ENCODE peak calls at places on chromosomes 2 and 18, in ten cellular contexts. One of them, this sample, is unnamed.

GRCh38 chr2:172256886-172257285 is 154.2 kb upstream of the DLX2 start:
- DNase-seq in mucosa of descending colon: no peak
- DNase-seq in AG09309: no peak
- DNase-seq in thoracic aorta: no peak
- DNase-seq in OCI-LY7: no peak
- DNase-seq in fibroblast of the aortic adventitia: peak
- DNase-seq in tibial nerve: no peak
- DNase-seq in kidney: no peak
- DNase-seq in uterus: no peak
- DNase-seq in aorta: no peak
- DNase-seq in this sample: no peak

GRCh38 chr18:33735428-33735827 is 157.4 kb downstream of the ASXL3 start:
- DNase-seq in mucosa of descending colon: no peak
- DNase-seq in AG09309: no peak
- DNase-seq in thoracic aorta: no peak
- DNase-seq in OCI-LY7: no peak
- DNase-seq in fibroblast of the aortic adventitia: no peak
- DNase-seq in tibial nerve: no peak
- DNase-seq in kidney: no peak
- DNase-seq in uterus: no peak
- DNase-seq in aorta: no peak
- DNase-seq in this sample: no peak

GRCh38 chr2:43305006-43305405 is 78.6 kb upstream of the ZFP36L2 start:
- DNase-seq in mucosa of descending colon: no peak
- DNase-seq in AG09309: no peak
- DNase-seq in thoracic aorta: no peak
- DNase-seq in OCI-LY7: no peak
- DNase-seq in fibroblast of the aortic adventitia: peak
- DNase-seq in tibial nerve: no peak
- DNase-seq in kidney: no peak
- DNase-seq in uterus: peak
- DNase-seq in aorta: no peak
- DNase-seq in this sample: no peak

GRCh38 chr2:144014108-144014507 is 505.8 kb downstream of the ZEB2 start:
- DNase-seq in mucosa of descending colon: no peak
- DNase-seq in AG09309: no peak
- DNase-seq in thoracic aorta: no peak
- DNase-seq in OCI-LY7: no peak
- DNase-seq in fibroblast of the aortic adventitia: peak
- DNase-seq in tibial nerve: no peak
- DNase-seq in kidney: no peak
- DNase-seq in uterus: no peak
- DNase-seq in aorta: no peak
- DNase-seq in this sample: peak

GRCh38 chr2:51068237-51068636 is 36.3 kb upstream of the NRXN1 start:
- DNase-seq in mucosa of descending colon: no peak
- DNase-seq in AG09309: no peak
- DNase-seq in thoracic aorta: no peak
- DNase-seq in OCI-LY7: no peak
- DNase-seq in fibroblast of the aortic adventitia: no peak
- DNase-seq in tibial nerve: no peak
- DNase-seq in kidney: no peak
- DNase-seq in uterus: no peak
- DNase-seq in aorta: no peak
- DNase-seq in this sample: no peak

GRCh38 chr2:27705851-27706622 is 42.3 kb downstream of the SLC4A1AP start:
- DNase-seq in mucosa of descending colon: peak
- DNase-seq in AG09309: peak
- DNase-seq in thoracic aorta: peak
- DNase-seq in OCI-LY7: no peak
- DNase-seq in fibroblast of the aortic adventitia: peak
- DNase-seq in tibial nerve: peak
- DNase-seq in kidney: peak
- DNase-seq in uterus: peak
- DNase-seq in aorta: peak
- DNase-seq in this sample: peak

GRCh38 chr2:32355976-32356734 is 668 bp upstream of the BIRC6 start:
- DNase-seq in mucosa of descending colon: no peak
- DNase-seq in AG09309: no peak
- DNase-seq in thoracic aorta: no peak
- DNase-seq in OCI-LY7: no peak
- DNase-seq in fibroblast of the aortic adventitia: no peak
- DNase-seq in tibial nerve: no peak
- DNase-seq in kidney: no peak
- DNase-seq in uterus: no peak
- DNase-seq in aorta: no peak
- DNase-seq in this sample: no peak

GRCh38 chr2:207341114-207341750 is 175.5 kb upstream of the KLF7 start:
- DNase-seq in mucosa of descending colon: no peak
- DNase-seq in AG09309: no peak
- DNase-seq in thoracic aorta: no peak
- DNase-seq in OCI-LY7: no peak
- DNase-seq in fibroblast of the aortic adventitia: no peak
- DNase-seq in tibial nerve: no peak
- DNase-seq in kidney: no peak
- DNase-seq in uterus: no peak
- DNase-seq in aorta: no peak
- DNase-seq in this sample: no peak

GRCh38 chr2:56185101-56185581 is 1.4 kb downstream of the CCDC85A start:
- DNase-seq in mucosa of descending colon: peak
- DNase-seq in AG09309: no peak
- DNase-seq in thoracic aorta: no peak
- DNase-seq in OCI-LY7: no peak
- DNase-seq in fibroblast of the aortic adventitia: peak
- DNase-seq in tibial nerve: peak
- DNase-seq in kidney: no peak
- DNase-seq in uterus: no peak
- DNase-seq in aorta: no peak
- DNase-seq in this sample: no peak

GRCh38 chr2:56184500-56184996 is 758 bp downstream of the CCDC85A start:
- DNase-seq in mucosa of descending colon: peak
- DNase-seq in AG09309: no peak
- DNase-seq in thoracic aorta: no peak
- DNase-seq in OCI-LY7: no peak
- DNase-seq in fibroblast of the aortic adventitia: no peak
- DNase-seq in tibial nerve: no peak
- DNase-seq in kidney: peak
- DNase-seq in uterus: no peak
- DNase-seq in aorta: no peak
- DNase-seq in this sample: no peak

GRCh38 chr2:56185582-56186046 is 1.8 kb downstream of the CCDC85A start:
- DNase-seq in mucosa of descending colon: peak
- DNase-seq in AG09309: no peak
- DNase-seq in thoracic aorta: no peak
- DNase-seq in OCI-LY7: no peak
- DNase-seq in fibroblast of the aortic adventitia: peak
- DNase-seq in tibial nerve: no peak
- DNase-seq in kidney: peak
- DNase-seq in uterus: peak
- DNase-seq in aorta: peak
- DNase-seq in this sample: no peak

GRCh38 chr2:56182420-56182819 is 1.4 kb upstream of the CCDC85A start:
- DNase-seq in mucosa of descending colon: no peak
- DNase-seq in AG09309: no peak
- DNase-seq in thoracic aorta: no peak
- DNase-seq in OCI-LY7: no peak
- DNase-seq in fibroblast of the aortic adventitia: no peak
- DNase-seq in tibial nerve: no peak
- DNase-seq in kidney: no peak
- DNase-seq in uterus: no peak
- DNase-seq in aorta: no peak
- DNase-seq in this sample: no peak

GRCh38 chr2:56183643-56184499 is at the start of gene CCDC85A:
- DNase-seq in mucosa of descending colon: peak
- DNase-seq in AG09309: no peak
- DNase-seq in thoracic aorta: peak
- DNase-seq in OCI-LY7: peak
- DNase-seq in fibroblast of the aortic adventitia: peak
- DNase-seq in tibial nerve: peak
- DNase-seq in kidney: peak
- DNase-seq in uterus: peak
- DNase-seq in aorta: peak
- DNase-seq in this sample: peak
- H3K4me3 ChIP-seq in mucosa of descending colon: no peak
- H3K4me3 ChIP-seq in AG09309: peak
- H3K4me3 ChIP-seq in thoracic aorta: peak
- H3K4me3 ChIP-seq in OCI-LY7: no peak
- H3K4me3 ChIP-seq in fibroblast of the aortic adventitia: peak
- H3K4me3 ChIP-seq in tibial nerve: peak
- H3K4me3 ChIP-seq in kidney: peak
- H3K4me3 ChIP-seq in uterus: peak
- H3K4me3 ChIP-seq in aorta: peak
- H3K4me3 ChIP-seq in this sample: peak

GRCh38 chr2:1623906-1624445 is 120.3 kb downstream of the PXDN start:
- DNase-seq in mucosa of descending colon: no peak
- DNase-seq in AG09309: no peak
- DNase-seq in thoracic aorta: no peak
- DNase-seq in OCI-LY7: no peak
- DNase-seq in fibroblast of the aortic adventitia: no peak
- DNase-seq in tibial nerve: no peak
- DNase-seq in kidney: peak
- DNase-seq in uterus: no peak
- DNase-seq in aorta: no peak
- DNase-seq in this sample: no peak

GRCh38 chr2:1625281-1626001 is 118.9 kb downstream of the PXDN start:
- DNase-seq in mucosa of descending colon: no peak
- DNase-seq in AG09309: no peak
- DNase-seq in thoracic aorta: no peak
- DNase-seq in OCI-LY7: no peak
- DNase-seq in fibroblast of the aortic adventitia: peak
- DNase-seq in tibial nerve: peak
- DNase-seq in kidney: peak
- DNase-seq in uterus: peak
- DNase-seq in aorta: no peak
- DNase-seq in this sample: peak

GRCh38 chr2:1628893-1629292 is 115.4 kb downstream of the PXDN start:
- DNase-seq in mucosa of descending colon: no peak
- DNase-seq in AG09309: no peak
- DNase-seq in thoracic aorta: peak
- DNase-seq in OCI-LY7: no peak
- DNase-seq in fibroblast of the aortic adventitia: peak
- DNase-seq in tibial nerve: peak
- DNase-seq in kidney: no peak
- DNase-seq in uterus: peak
- DNase-seq in aorta: no peak
- DNase-seq in this sample: peak

GRCh38 chr2:1627628-1628371 is 116.5 kb downstream of the PXDN start:
- DNase-seq in mucosa of descending colon: no peak
- DNase-seq in AG09309: no peak
- DNase-seq in thoracic aorta: no peak
- DNase-seq in OCI-LY7: no peak
- DNase-seq in fibroblast of the aortic adventitia: no peak
- DNase-seq in tibial nerve: no peak
- DNase-seq in kidney: no peak
- DNase-seq in uterus: no peak
- DNase-seq in aorta: no peak
- DNase-seq in this sample: no peak

GRCh38 chr2:1626271-1626681 is 118.0 kb downstream of the PXDN start:
- DNase-seq in mucosa of descending colon: no peak
- DNase-seq in AG09309: no peak
- DNase-seq in thoracic aorta: no peak
- DNase-seq in OCI-LY7: no peak
- DNase-seq in fibroblast of the aortic adventitia: no peak
- DNase-seq in tibial nerve: no peak
- DNase-seq in kidney: peak
- DNase-seq in uterus: no peak
- DNase-seq in aorta: no peak
- DNase-seq in this sample: no peak
- H3K4me3 ChIP-seq in mucosa of descending colon: no peak
- H3K4me3 ChIP-seq in AG09309: no peak
- H3K4me3 ChIP-seq in thoracic aorta: no peak
- H3K4me3 ChIP-seq in OCI-LY7: no peak
- H3K4me3 ChIP-seq in fibroblast of the aortic adventitia: no peak
- H3K4me3 ChIP-seq in tibial nerve: no peak
- H3K4me3 ChIP-seq in kidney: no peak
- H3K4me3 ChIP-seq in uterus: no peak
- H3K4me3 ChIP-seq in aorta: no peak
- H3K4me3 ChIP-seq in this sample: no peak

DNA sequence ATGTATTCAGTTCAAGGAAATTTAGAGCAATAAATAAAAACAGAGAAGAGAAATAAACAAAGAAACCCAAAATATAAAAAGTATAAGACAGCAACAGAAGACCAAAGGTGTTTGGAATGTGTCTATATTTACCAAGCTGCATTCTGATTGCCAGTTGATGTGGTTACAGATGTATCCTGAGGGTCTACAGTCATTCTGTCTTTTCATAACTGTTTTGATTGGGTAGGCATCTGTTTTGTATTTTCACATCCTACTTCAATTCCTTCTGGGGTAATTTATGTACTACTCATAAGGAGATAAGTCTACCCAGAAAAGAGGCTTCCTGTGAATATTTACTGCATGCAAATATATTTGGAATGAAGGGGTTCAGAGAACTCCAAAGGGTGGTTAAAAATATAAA is 596.8 kb upstream of the GCFC2 start:
- DNase-seq in mucosa of descending colon: no peak
- DNase-seq in AG09309: no peak
- DNase-seq in thoracic aorta: no peak
- DNase-seq in OCI-LY7: no peak
- DNase-seq in fibroblast of the aortic adventitia: no peak
- DNase-seq in tibial nerve: no peak
- DNase-seq in kidney: no peak
- DNase-seq in uterus: no peak
- DNase-seq in aorta: no peak
- DNase-seq in this sample: no peak
- H3K4me3 ChIP-seq in mucosa of descending colon: no peak
- H3K4me3 ChIP-seq in AG09309: no peak
- H3K4me3 ChIP-seq in thoracic aorta: no peak
- H3K4me3 ChIP-seq in OCI-LY7: no peak
- H3K4me3 ChIP-seq in fibroblast of the aortic adventitia: no peak
- H3K4me3 ChIP-seq in tibial nerve: no peak
- H3K4me3 ChIP-seq in kidney: no peak
- H3K4me3 ChIP-seq in uterus: no peak
- H3K4me3 ChIP-seq in aorta: no peak
- H3K4me3 ChIP-seq in this sample: no peak

DNA sequence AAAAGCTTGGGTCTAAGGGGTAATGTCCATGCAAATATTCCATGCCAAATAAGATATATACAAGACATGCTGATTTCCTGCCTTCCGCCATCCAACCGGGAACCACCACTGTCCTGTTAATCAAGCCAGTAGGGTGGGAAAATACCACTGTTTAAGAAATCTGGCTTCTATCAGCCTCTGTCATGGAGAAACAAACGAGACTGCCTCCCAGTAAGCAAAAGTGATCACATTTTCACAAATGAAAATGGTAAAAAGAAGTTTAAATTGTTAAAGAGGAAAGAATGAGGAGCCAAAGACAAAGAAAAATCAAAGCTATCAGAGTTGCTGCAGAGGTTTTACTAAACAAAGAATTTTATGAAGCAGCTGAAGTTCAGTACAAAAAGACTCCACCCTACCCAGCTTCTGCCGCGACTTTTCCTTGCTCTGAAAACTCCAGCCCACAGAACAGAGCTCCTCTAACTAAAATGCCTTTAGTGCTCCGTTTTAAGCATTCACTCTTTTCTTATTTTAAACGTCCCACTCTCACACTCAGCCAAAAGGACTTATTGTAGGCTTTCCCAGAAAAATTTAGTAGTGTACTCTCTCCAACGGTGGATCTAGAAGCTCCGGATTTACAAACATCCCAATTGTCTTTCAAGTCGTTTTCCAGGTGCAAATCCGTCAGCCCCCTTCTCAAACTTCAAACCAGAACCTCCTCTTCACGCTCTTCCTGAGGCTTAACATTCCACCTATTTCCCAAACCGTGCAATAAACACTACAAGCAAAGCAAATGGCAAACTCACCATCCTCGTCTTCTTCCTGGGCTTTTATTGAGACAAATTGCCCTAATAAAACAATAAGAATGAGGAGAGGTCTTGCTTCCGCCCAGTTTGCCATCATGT is 595 bp downstream of the COL5A2 start:
- DNase-seq in mucosa of descending colon: no peak
- DNase-seq in AG09309: no peak
- DNase-seq in thoracic aorta: no peak
- DNase-seq in OCI-LY7: no peak
- DNase-seq in fibroblast of the aortic adventitia: peak
- DNase-seq in tibial nerve: no peak
- DNase-seq in kidney: no peak
- DNase-seq in uterus: peak
- DNase-seq in aorta: no peak
- DNase-seq in this sample: peak
- H3K4me3 ChIP-seq in mucosa of descending colon: peak
- H3K4me3 ChIP-seq in AG09309: peak
- H3K4me3 ChIP-seq in thoracic aorta: peak
- H3K4me3 ChIP-seq in OCI-LY7: no peak
- H3K4me3 ChIP-seq in fibroblast of the aortic adventitia: peak
- H3K4me3 ChIP-seq in tibial nerve: peak
- H3K4me3 ChIP-seq in kidney: peak
- H3K4me3 ChIP-seq in uterus: peak
- H3K4me3 ChIP-seq in aorta: peak
- H3K4me3 ChIP-seq in this sample: peak